ENCODE peak calls at places on chromosomes 2 and 18, in seven cellular contexts. O is HCT116, A is coronary artery, P is activated B cell treated with CpG ODN at 0.5 μM for 24 hours, D is neural progenitor cell, Y is Calu3, E is endothelial cell of umbilical vein. F is an unnamed sample.

GRCh38 chr18:30632058-30632718 is 410.4 kb downstream of the DSC3 start:
- DNase-seq in O (no peak), A (no peak), P (no peak), D (no peak), Y (no peak), E (no peak), F (no peak)

GRCh38 chr2:151808258-151809072 is 19.8 kb downstream of the ARL5A start:
- DNase-seq in O (no peak), A (no peak), P (no peak), D (peak), Y (no peak), E (peak), F (no peak)

GRCh38 chr18:55856191-55856590 is 268.2 kb upstream of the TCF4 start:
- DNase-seq in O (no peak), A (no peak), P (no peak), D (no peak), Y (peak), E (peak), F (no peak)

GRCh38 chr2:37561615-37562569 is 109.5 kb downstream of the CDC42EP3 start:
- DNase-seq in O (peak), A (no peak), P (no peak), D (no peak), Y (peak), E (peak), F (no peak)

GRCh38 chr2:214477305-214477704 is 66.5 kb downstream of the VWC2L start:
- DNase-seq in O (no peak), A (no peak), P (no peak), D (no peak), Y (no peak), E (no peak), F (no peak)

GRCh38 chr2:57330447-57330846 is 716.2 kb upstream of the VRK2 start:
- DNase-seq in O (no peak), A (no peak), P (no peak), D (no peak), Y (no peak), E (peak), F (no peak)

GRCh38 chr2:203580846-203581245 is 45.7 kb upstream of the RAPH1 start:
- DNase-seq in O (no peak), A (no peak), P (no peak), D (no peak), Y (no peak), E (no peak), F (no peak)

GRCh38 chr2:69149631-69150215 is 136.7 kb downstream of the ANTXR1 start:
- DNase-seq in O (no peak), A (peak), P (no peak), D (peak), Y (no peak), E (no peak), F (no peak)

GRCh38 chr2:39737661-39738060 is 41.4 kb downstream of the THUMPD2 start:
- DNase-seq in O (no peak), A (peak), P (no peak), D (peak), Y (no peak), E (no peak), F (no peak)

GRCh38 chr2:48471048-48471474 is 58.9 kb upstream of the STON1 start:
- DNase-seq in O (peak), A (no peak), P (no peak), D (peak), Y (peak), E (peak), F (no peak)

GRCh38 chr2:218255441-218255840 is 5.4 kb upstream of the GPBAR1 start:
- DNase-seq in O (no peak), A (no peak), P (no peak), D (no peak), Y (no peak), E (no peak), F (no peak)

GRCh38 chr2:16314691-16315457 is 350.8 kb downstream of the CYRIA start:
- DNase-seq in O (no peak), A (no peak), P (no peak), D (no peak), Y (no peak), E (no peak), F (peak)

GRCh38 chr2:30666307-30666874 is 140.9 kb downstream of the CAPN13 start:
- DNase-seq in O (no peak), A (no peak), P (no peak), D (no peak), Y (peak), E (peak), F (peak)

GRCh38 chr2:118661184-118661583 is 186.3 kb downstream of the EN1 start:
- DNase-seq in O (no peak), A (no peak), P (no peak), D (no peak), Y (no peak), E (no peak), F (no peak)
- TF ChIP-seq CTCF in O (peak), A (no peak), P (no peak), D (peak), Y (peak), E (no peak), F (no peak)

DNA sequence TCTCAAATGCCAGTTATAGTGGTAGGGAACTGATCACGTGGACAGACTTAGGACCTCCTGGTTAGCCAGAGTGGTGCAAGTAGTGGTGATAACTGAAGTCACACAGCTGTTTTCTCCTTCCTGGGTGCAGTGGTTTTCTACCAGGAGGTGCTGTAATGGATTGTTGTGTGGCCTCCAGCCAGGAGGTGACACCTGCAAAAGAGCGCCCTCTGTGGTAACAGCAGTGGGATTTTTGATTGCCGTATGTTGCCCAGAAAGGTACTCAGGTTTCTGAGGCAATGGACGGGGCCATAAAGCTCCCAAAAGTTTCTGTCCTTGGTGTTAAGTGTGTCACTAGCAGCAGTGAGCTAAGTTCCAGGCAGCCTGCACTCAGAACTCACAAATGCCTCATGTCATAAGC is 1358.1 kb upstream of the DDX18 start:
- DNase-seq in O (no peak), A (no peak), P (no peak), D (no peak), Y (no peak), E (no peak), F (no peak)
- TF ChIP-seq CTCF in O (no peak), A (no peak), P (no peak), D (no peak), Y (no peak), E (no peak), F (no peak)

GRCh38 chr2:238239872-238240760 is at the start of gene HES6:
- DNase-seq in O (peak), A (peak), P (peak), D (peak), Y (peak), E (peak), F (peak)
- TF ChIP-seq CTCF in O (no peak), A (no peak), P (no peak), D (no peak), Y (no peak), E (no peak), F (no peak)

GRCh38 chr2:108454440-108454839 is 5.4 kb downstream of the GCC2 start:
- DNase-seq in O (no peak), A (no peak), P (no peak), D (no peak), Y (no peak), E (no peak), F (no peak)

GRCh38 chr2:108451976-108452375 is 3.0 kb downstream of the GCC2 start:
- DNase-seq in O (no peak), A (no peak), P (no peak), D (no peak), Y (no peak), E (no peak), F (no peak)

GRCh38 chr2:108459441-108459840 is 10.4 kb downstream of the GCC2 start:
- DNase-seq in O (no peak), A (no peak), P (no peak), D (no peak), Y (no peak), E (no peak), F (no peak)

GRCh38 chr2:108458082-108458481 is 9.1 kb downstream of the GCC2 start:
- DNase-seq in O (no peak), A (no peak), P (no peak), D (no peak), Y (no peak), E (no peak), F (no peak)

DNA sequence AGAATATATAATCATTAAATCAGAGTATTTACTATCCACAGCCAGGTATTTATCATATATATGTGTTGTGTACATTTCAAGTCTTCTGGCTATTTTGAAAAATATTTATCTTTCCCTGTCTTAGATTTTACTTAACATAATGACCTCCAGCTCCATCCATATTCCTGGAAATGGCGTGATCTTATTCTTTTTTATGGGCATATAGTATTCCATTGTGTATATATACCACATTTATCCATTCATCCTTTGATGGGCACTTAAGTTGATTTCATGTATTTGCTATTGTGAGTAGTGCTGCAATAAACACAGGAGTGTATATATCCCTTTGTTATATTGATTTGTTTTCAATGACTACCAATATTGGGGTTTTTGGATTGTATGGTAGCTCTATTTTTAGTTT is 6.6 kb downstream of the GCC2 start:
- DNase-seq in O (no peak), A (no peak), P (no peak), D (no peak), Y (no peak), E (no peak), F (no peak)
- TF ChIP-seq CTCF in O (no peak), A (no peak), P (no peak), D (no peak), Y (no peak), E (no peak), F (no peak)

GRCh38 chr2:159131882-159132281 is 154.6 kb downstream of the WDSUB1 start:
- DNase-seq in O (peak), A (no peak), P (no peak), D (no peak), Y (no peak), E (peak), F (no peak)

GRCh38 chr2:159134979-159135378 is 151.5 kb downstream of the WDSUB1 start:
- DNase-seq in O (no peak), A (no peak), P (no peak), D (no peak), Y (no peak), E (no peak), F (no peak)

GRCh38 chr2:159136405-159136804 is 150.1 kb downstream of the WDSUB1 start:
- DNase-seq in O (no peak), A (no peak), P (no peak), D (no peak), Y (no peak), E (no peak), F (no peak)

GRCh38 chr2:159131267-159131790 is 155.2 kb downstream of the WDSUB1 start:
- DNase-seq in O (no peak), A (no peak), P (no peak), D (no peak), Y (no peak), E (no peak), F (no peak)

GRCh38 chr2:159133795-159134194 is 152.7 kb downstream of the WDSUB1 start:
- DNase-seq in O (no peak), A (no peak), P (no peak), D (no peak), Y (no peak), E (no peak), F (no peak)
- TF ChIP-seq CTCF in O (no peak), A (no peak), P (no peak), D (no peak), Y (no peak), E (no peak), F (peak)

GRCh38 chr18:27778441-27778840 is 398.5 kb downstream of the CDH2 start:
- DNase-seq in O (no peak), A (no peak), P (no peak), D (peak), Y (no peak), E (peak), F (no peak)
- TF ChIP-seq CTCF in O (peak), A (no peak), P (no peak), D (peak), Y (no peak), E (peak), F (peak)